ENCODE peak calls at places on chromosome 14, in four cellular contexts. A, R, Y and X are unnamed samples.

GRCh38 chr14:53183611-53184010 is 30.5 kb upstream of the DDHD1 start:
- DNase-seq in Y (no peak), A (no peak), R (no peak), X (no peak)

GRCh38 chr14:70665448-70666363 is 24.0 kb downstream of the TTC9 start:
- DNase-seq in R (peak; percentile 18), A (no peak), Y (no peak), X (no peak)

GRCh38 chr14:59333668-59334067 is 131.5 kb downstream of the GPR135 start:
- DNase-seq in R (peak; percentile 69), Y (no peak), A (no peak), X (peak; percentile 84)

GRCh38 chr14:33475623-33476022 is 475.3 kb downstream of the EGLN3 start:
- DNase-seq in A (peak; percentile 35), R (peak; percentile 54), Y (peak; percentile 38), X (peak; percentile 76)

GRCh38 chr14:39469094-39469710 is 37.0 kb upstream of the FBXO33 start:
- DNase-seq in Y (peak; percentile 15), R (no peak), A (peak; percentile 32), X (no peak)

GRCh38 chr14:42533476-42533875 is 926.8 kb downstream of the LRFN5 start:
- DNase-seq in Y (no peak), R (no peak), A (no peak), X (no peak)

GRCh38 chr14:29166507-29166906 is 399.9 kb downstream of the FOXG1 start:
- DNase-seq in A (no peak), Y (no peak), R (no peak), X (no peak)

GRCh38 chr14:90349729-90350128 is 18.0 kb upstream of the NRDE2 start:
- DNase-seq in A (no peak), Y (no peak), R (no peak), X (no peak)

GRCh38 chr14:87864356-87865230 is 128.4 kb downstream of the GALC start:
- DNase-seq in R (no peak), A (no peak), Y (no peak), X (peak; percentile 32)

GRCh38 chr14:40271480-40271879 is 839.2 kb upstream of the FBXO33 start:
- DNase-seq in R (no peak), A (no peak), Y (no peak), X (no peak)

GRCh38 chr14:24329736-24330135 is 5.1 kb downstream of the ADCY4 start:
- DNase-seq in Y (no peak), A (no peak), R (no peak), X (no peak)